ENCODE peak calls at places on chromosome 12, in four cellular contexts. S is HepG2, L is H1, I is GM12878. J is an unnamed sample.

GRCh38 chr12:115149685-115150378 is 465.9 kb upstream of the TBX3 start:
- DNase-seq in S (no peak), L (no peak), I (no peak), J (no peak)

GRCh38 chr12:63064080-63064479 is 86.9 kb downstream of the AVPR1A start:
- DNase-seq in S (no peak), L (no peak), I (no peak), J (no peak)

GRCh38 chr12:51242150-51242549 is 3.5 kb downstream of the DAZAP2 start:
- DNase-seq in S (no peak), L (no peak), I (no peak), J (no peak)

GRCh38 chr12:119746169-119746568 is 78.2 kb downstream of the PRKAB1 start:
- DNase-seq in S (no peak), L (no peak), I (no peak), J (no peak)

GRCh38 chr12:27635349-27635972 is 60.8 kb upstream of the REP15 start:
- DNase-seq in S (peak), L (no peak), I (no peak), J (peak)

GRCh38 chr12:108312885-108313203 is 26.3 kb downstream of the CMKLR1 start:
- DNase-seq in S (peak), L (no peak), I (no peak), J (no peak)

GRCh38 chr12:79296871-79297270 is 393.9 kb downstream of the PAWR start:
- DNase-seq in S (no peak), L (no peak), I (no peak), J (no peak)

GRCh38 chr12:104006929-104007328 is 41.3 kb downstream of the TDG start:
- DNase-seq in S (no peak), L (no peak), I (no peak), J (no peak)

GRCh38 chr12:19833775-19834501 is 394.6 kb downstream of the AEBP2 start:
- DNase-seq in S (no peak), L (no peak), I (no peak), J (no peak)

GRCh38 chr12:122994140-122994675 is 13.7 kb downstream of the ARL6IP4 start:
- DNase-seq in S (no peak), L (no peak), I (no peak), J (no peak)

GRCh38 chr12:45204757-45205156 is 11.1 kb upstream of the ANO6 start:
- DNase-seq in S (peak), L (no peak), I (no peak), J (no peak)

GRCh38 chr12:77354766-77355362 is 289.5 kb upstream of the E2F7 start:
- DNase-seq in S (no peak), L (no peak), I (no peak), J (no peak)

GRCh38 chr12:102498471-102498870 is 18.1 kb upstream of the IGF1 start:
- DNase-seq in S (no peak), L (no peak), I (no peak), J (no peak)

GRCh38 chr12:49870501-49871262 is 27.8 kb upstream of the BCDIN3D start:
- DNase-seq in S (no peak), L (no peak), I (no peak), J (no peak)
- TF ChIP-seq SP1 in S (no peak), L (no peak), I (no peak), J (no peak)

GRCh38 chr12:91182664-91183455 is at the start of gene DCN:
- DNase-seq in S (no peak), L (no peak), I (no peak), J (no peak)
- TF ChIP-seq SUZ12 in S (no peak), L (no peak), I (no peak), J (no peak)

DNA sequence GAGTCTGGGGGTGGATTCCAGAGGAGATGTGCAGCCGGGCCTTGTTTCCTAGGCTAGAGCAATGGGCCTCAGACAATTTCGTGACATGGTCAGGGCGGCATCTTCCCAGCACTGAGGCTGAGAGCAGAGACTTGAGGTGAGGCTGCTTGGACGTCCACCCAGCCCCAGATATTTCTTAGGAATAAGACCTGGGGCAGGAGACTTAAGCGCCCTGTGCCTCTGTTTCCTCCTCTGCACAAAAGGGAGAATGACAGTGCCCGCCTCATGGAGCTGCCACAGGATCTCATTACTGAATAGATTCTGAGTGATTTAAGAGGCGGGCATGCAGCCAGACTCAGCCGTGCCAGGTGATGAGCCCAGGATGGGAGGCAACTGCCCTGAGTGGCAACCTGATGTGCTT is 297.9 kb upstream of the SFSWAP start:
- DNase-seq in S (no peak), L (no peak), I (no peak), J (no peak)
- TF ChIP-seq SP1 in S (no peak), L (no peak), I (no peak), J (no peak)

GRCh38 chr12:685388-685787 is 22.1 kb upstream of the NINJ2 start:
- DNase-seq in S (no peak), L (no peak), I (peak), J (no peak)
- TF ChIP-seq SUZ12 in S (no peak), L (no peak), I (no peak), J (no peak)

GRCh38 chr12:113820842-113821241 is 145.3 kb downstream of the RBM19 start:
- DNase-seq in S (no peak), L (no peak), I (no peak), J (no peak)
- TF ChIP-seq SP1 in S (no peak), L (no peak), I (no peak), J (no peak)

GRCh38 chr12:130686511-130686981 is 29.6 kb downstream of the RIMBP2 start:
- DNase-seq in S (no peak), L (no peak), I (no peak), J (no peak)
- TF ChIP-seq SUZ12 in S (no peak), L (no peak), I (no peak), J (no peak)

GRCh38 chr12:121187501-121187900 is 22.4 kb upstream of the P2RX4 start:
- DNase-seq in S (no peak), L (no peak), I (no peak), J (no peak)

GRCh38 chr12:121189887-121190155 is 20.1 kb upstream of the P2RX4 start:
- DNase-seq in S (no peak), L (no peak), I (no peak), J (no peak)

GRCh38 chr12:121190523-121191031 is 19.4 kb upstream of the P2RX4 start:
- DNase-seq in S (no peak), L (no peak), I (no peak), J (no peak)

GRCh38 chr12:121188227-121188626 is 21.7 kb upstream of the P2RX4 start:
- DNase-seq in S (no peak), L (no peak), I (no peak), J (no peak)

GRCh38 chr12:121189061-121189886 is 20.7 kb upstream of the P2RX4 start:
- DNase-seq in S (no peak), L (no peak), I (no peak), J (no peak)
- TF ChIP-seq SP1 in S (no peak), L (no peak), I (no peak), J (no peak)